ENCODE peak calls at places on chromosomes 16 and 17, in ten cellular contexts. G, Q, V, U, Y, F, M, H, C and Z are unnamed samples.

GRCh38 chr17:7238418-7239090 is 703 bp downstream of the PHF23 start:
- DNase-seq in Q (peak), U (no peak), Y (no peak), M (peak), F (no peak), G (no peak), C (no peak), H (no peak), V (peak), Z (no peak)

GRCh38 chr17:30333503-30334240 is at the start of gene TMIGD1:
- DNase-seq in Q (peak), G (no peak), U (no peak), C (no peak), Y (no peak), M (no peak), H (no peak), F (no peak), V (no peak), Z (no peak)

GRCh38 chr16:81632392-81633146 is 146.5 kb upstream of the PLCG2 start:
- DNase-seq in H (peak), F (peak), Q (peak), Y (peak), M (peak), V (peak), G (no peak), C (no peak), U (no peak), Z (peak)

GRCh38 chr17:7191571-7192270 is 12.6 kb upstream of the ASGR1 start:
- DNase-seq in Y (no peak), F (no peak), M (no peak), U (no peak), H (no peak), V (peak), C (peak), G (no peak), Q (peak), Z (peak)

GRCh38 chr17:47789611-47790520 is 31.7 kb downstream of the OSBPL7 start:
- DNase-seq in F (peak), V (peak), Q (peak), G (peak), C (peak), U (no peak), M (peak), Y (peak), H (no peak), Z (peak)

GRCh38 chr17:82983510-82984248 is 95.7 kb upstream of the METRNL start:
- DNase-seq in F (no peak), H (no peak), G (no peak), Y (no peak), Q (no peak), M (no peak), U (no peak), C (no peak), V (no peak), Z (no peak)

GRCh38 chr17:27974531-27975145 is 67.8 kb upstream of the NLK start:
- DNase-seq in C (no peak), F (no peak), Y (no peak), G (no peak), Q (no peak), V (no peak), M (no peak), U (no peak), H (no peak), Z (no peak)

GRCh38 chr17:32287804-32288511 is 22.3 kb downstream of the RHBDL3 start:
- DNase-seq in U (no peak), Q (no peak), H (no peak), V (no peak), Y (no peak), F (no peak), M (no peak), C (no peak), G (no peak), Z (no peak)

GRCh38 chr16:31008154-31008950 is 2.1 kb downstream of the STX1B start:
- DNase-seq in Q (no peak), U (no peak), C (no peak), V (no peak), G (no peak), H (no peak), Y (no peak), F (no peak), M (no peak), Z (peak)

GRCh38 chr17:50350733-50351132 is 4.8 kb downstream of the XYLT2 start:
- DNase-seq in Q (no peak), G (no peak), Y (no peak), H (no peak), F (no peak), U (no peak), V (no peak), M (no peak), C (no peak), Z (no peak)

GRCh38 chr16:68105611-68106010 is 20.4 kb downstream of the NFATC3 start:
- DNase-seq in F (no peak), H (no peak), Y (no peak), M (no peak), Q (no peak), V (no peak), G (no peak), C (no peak), U (no peak), Z (no peak)

GRCh38 chr17:17732892-17733670 is 51.8 kb downstream of the RAI1 start:
- DNase-seq in V (peak), Q (no peak), Y (no peak), C (no peak), U (no peak), M (no peak), G (peak), F (no peak), H (no peak), Z (peak)

GRCh38 chr17:79836952-79837887 is 2.0 kb downstream of the CBX4 start:
- DNase-seq in G (peak), Q (peak), Y (no peak), M (peak), U (no peak), C (peak), F (peak), H (peak), V (peak), Z (peak)

GRCh38 chr16:47018223-47018891 is 44.9 kb upstream of the DNAJA2 start:
- DNase-seq in V (peak), U (no peak), M (no peak), C (peak), F (peak), Q (peak), H (peak), G (peak), Y (peak), Z (peak)

GRCh38 chr17:60439501-60439900 is 17.2 kb downstream of the CHCT1 start:
- DNase-seq in V (peak), Y (no peak), C (no peak), H (no peak), F (peak), G (peak), M (no peak), U (no peak), Q (no peak), Z (no peak)

GRCh38 chr17:40015005-40015997 is at the start of gene CSF3:
- DNase-seq in G (peak), U (no peak), M (peak), H (no peak), V (peak), C (no peak), Q (no peak), Y (no peak), F (peak), Z (peak)

GRCh38 chr17:57954421-57955182 is 610 bp downstream of the CUEDC1 start:
- DNase-seq in M (peak), Q (peak), Y (no peak), G (peak), U (no peak), H (no peak), V (peak), C (peak), F (peak), Z (peak)

GRCh38 chr16:4059969-4060368 is 56.3 kb downstream of the ADCY9 start:
- DNase-seq in G (no peak), U (no peak), F (peak), Y (no peak), H (no peak), C (no peak), M (no peak), V (peak), Q (no peak), Z (no peak)

GRCh38 chr16:24670623-24671454 is 58.6 kb upstream of the TNRC6A start:
- DNase-seq in F (peak), C (peak), U (no peak), V (peak), Y (no peak), M (no peak), Q (no peak), G (peak), H (no peak), Z (peak)

GRCh38 chr17:60534010-60534555 is 8.0 kb upstream of the APPBP2 start:
- DNase-seq in M (no peak), C (no peak), Q (no peak), Y (no peak), H (no peak), V (no peak), F (peak), G (no peak), U (no peak), Z (peak)

GRCh38 chr17:67200727-67201301 is 44.2 kb downstream of the HELZ start:
- DNase-seq in F (no peak), Y (no peak), Q (peak), C (no peak), V (no peak), H (no peak), M (no peak), U (no peak), G (no peak), Z (peak)

GRCh38 chr16:28538733-28539596 is at the start of gene NUPR1:
- DNase-seq in C (no peak), Q (peak), M (peak), V (peak), U (peak), F (peak), G (peak), H (peak), Y (no peak), Z (peak)

GRCh38 chr16:48125888-48126287 is 29.9 kb downstream of the ABCC12 start:
- DNase-seq in Q (no peak), C (no peak), M (no peak), U (no peak), V (no peak), F (no peak), Y (no peak), H (no peak), G (no peak), Z (no peak)

GRCh38 chr16:89246903-89247733 is 29.6 kb downstream of the ZNF778 start:
- DNase-seq in H (peak), U (no peak), G (peak), Q (peak), F (peak), C (peak), V (peak), M (peak), Y (peak), Z (peak)

GRCh38 chr16:49021136-49021535 is 260.5 kb downstream of the CBLN1 start:
- DNase-seq in F (peak), H (no peak), U (peak), Q (peak), V (peak), C (no peak), G (peak), Y (no peak), M (no peak), Z (peak)

GRCh38 chr16:18059089-18059488 is 277.4 kb downstream of the NPIPA8 start:
- DNase-seq in H (no peak), Y (no peak), G (no peak), V (no peak), C (no peak), Q (no peak), F (no peak), U (no peak), M (no peak), Z (no peak)

GRCh38 chr17:28498652-28499365 is 7.3 kb upstream of the FOXN1 start:
- DNase-seq in U (no peak), C (no peak), V (no peak), Q (no peak), H (no peak), Y (no peak), F (no peak), G (no peak), M (no peak), Z (no peak)

GRCh38 chr17:26962255-26963162 is 331.4 kb upstream of the WSB1 start:
- DNase-seq in Y (no peak), H (no peak), U (no peak), M (peak), V (no peak), F (no peak), G (no peak), C (no peak), Q (no peak), Z (no peak)

GRCh38 chr17:82217530-82218204 is 5.0 kb upstream of the CCDC57 start:
- DNase-seq in Y (no peak), C (no peak), Q (no peak), H (no peak), M (peak), G (peak), F (peak), U (peak), V (peak), Z (peak)

GRCh38 chr17:7478276-7479138 is 924 bp downstream of the ZBTB4 start:
- DNase-seq in Q (peak), Y (peak), C (no peak), F (peak), G (peak), V (peak), M (peak), H (no peak), U (no peak), Z (peak)

GRCh38 chr17:10622610-10623485 is 34.3 kb downstream of the MYH3 start:
- DNase-seq in F (no peak), C (no peak), Q (peak), G (no peak), Y (no peak), H (peak), U (no peak), M (no peak), V (no peak), Z (no peak)

GRCh38 chr17:10621397-10621796 is 35.7 kb downstream of the MYH3 start:
- DNase-seq in V (no peak), Y (no peak), G (peak), U (no peak), Q (no peak), C (no peak), F (no peak), M (no peak), H (no peak), Z (no peak)

GRCh38 chr17:10626378-10626777 is 30.7 kb downstream of the MYH3 start:
- DNase-seq in Q (no peak), U (no peak), C (no peak), G (no peak), H (no peak), F (no peak), V (no peak), M (no peak), Y (no peak), Z (no peak)

GRCh38 chr17:10623786-10624338 is 33.2 kb downstream of the MYH3 start:
- DNase-seq in G (no peak), F (no peak), Y (no peak), Q (no peak), C (no peak), U (no peak), V (no peak), M (no peak), H (no peak), Z (no peak)

DNA sequence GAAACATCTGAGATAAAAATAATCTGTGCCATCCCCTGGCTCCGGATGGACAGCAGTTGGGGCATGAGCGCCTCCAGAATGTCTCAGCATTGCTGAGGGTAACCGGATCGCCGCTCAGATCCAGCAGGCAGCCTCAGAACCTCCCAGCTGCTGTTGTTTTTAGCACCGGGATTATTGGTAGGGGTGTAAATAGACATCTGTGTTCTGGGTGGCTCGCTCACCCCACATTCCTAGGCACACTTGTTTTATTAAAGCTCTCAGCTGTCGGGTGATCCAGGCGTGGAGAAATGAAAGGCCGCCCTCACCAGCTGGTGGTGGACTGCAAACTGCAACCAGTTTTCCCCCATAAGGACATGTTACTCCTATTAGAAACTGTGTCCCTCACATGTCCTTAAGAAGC is 32.1 kb downstream of the MYH3 start:
- DNase-seq in C (no peak), G (no peak), F (no peak), U (no peak), V (no peak), H (no peak), M (no peak), Y (no peak), Q (no peak), Z (no peak)
- TF ChIP-seq CTCF in C (no peak), G (no peak), F (no peak), U (no peak), V (no peak), H (no peak), M (no peak), Y (no peak), Q (no peak), Z (no peak)

GRCh38 chr16:13898233-13898632 is 21.7 kb upstream of the ERCC4 start:
- DNase-seq in H (no peak), Y (no peak), Q (no peak), G (no peak), F (no peak), M (no peak), V (no peak), C (no peak), U (no peak), Z (no peak)
- TF ChIP-seq CTCF in H (no peak), Y (no peak), Q (no peak), G (no peak), F (no peak), M (no peak), V (no peak), C (no peak), U (no peak), Z (no peak)

GRCh38 chr16:29806096-29806579 is at the start of gene MAZ:
- DNase-seq in Y (no peak), G (no peak), M (peak), H (no peak), Q (peak), V (no peak), C (peak), U (no peak), F (peak), Z (peak)

GRCh38 chr16:29804455-29805231 is 1.7 kb upstream of the MAZ start:
- DNase-seq in V (peak), Q (no peak), G (peak), M (no peak), U (no peak), C (no peak), H (no peak), Y (no peak), F (no peak), Z (peak)

GRCh38 chr16:29804020-29804419 is 2.3 kb upstream of the MAZ start:
- DNase-seq in F (no peak), Q (no peak), U (no peak), C (no peak), Y (no peak), V (no peak), M (no peak), H (no peak), G (no peak), Z (no peak)

GRCh38 chr16:29806641-29807425 is 504 bp downstream of the MAZ start:
- DNase-seq in M (peak), C (peak), Q (peak), F (no peak), H (no peak), V (no peak), U (no peak), Y (no peak), G (no peak), Z (peak)

DNA sequence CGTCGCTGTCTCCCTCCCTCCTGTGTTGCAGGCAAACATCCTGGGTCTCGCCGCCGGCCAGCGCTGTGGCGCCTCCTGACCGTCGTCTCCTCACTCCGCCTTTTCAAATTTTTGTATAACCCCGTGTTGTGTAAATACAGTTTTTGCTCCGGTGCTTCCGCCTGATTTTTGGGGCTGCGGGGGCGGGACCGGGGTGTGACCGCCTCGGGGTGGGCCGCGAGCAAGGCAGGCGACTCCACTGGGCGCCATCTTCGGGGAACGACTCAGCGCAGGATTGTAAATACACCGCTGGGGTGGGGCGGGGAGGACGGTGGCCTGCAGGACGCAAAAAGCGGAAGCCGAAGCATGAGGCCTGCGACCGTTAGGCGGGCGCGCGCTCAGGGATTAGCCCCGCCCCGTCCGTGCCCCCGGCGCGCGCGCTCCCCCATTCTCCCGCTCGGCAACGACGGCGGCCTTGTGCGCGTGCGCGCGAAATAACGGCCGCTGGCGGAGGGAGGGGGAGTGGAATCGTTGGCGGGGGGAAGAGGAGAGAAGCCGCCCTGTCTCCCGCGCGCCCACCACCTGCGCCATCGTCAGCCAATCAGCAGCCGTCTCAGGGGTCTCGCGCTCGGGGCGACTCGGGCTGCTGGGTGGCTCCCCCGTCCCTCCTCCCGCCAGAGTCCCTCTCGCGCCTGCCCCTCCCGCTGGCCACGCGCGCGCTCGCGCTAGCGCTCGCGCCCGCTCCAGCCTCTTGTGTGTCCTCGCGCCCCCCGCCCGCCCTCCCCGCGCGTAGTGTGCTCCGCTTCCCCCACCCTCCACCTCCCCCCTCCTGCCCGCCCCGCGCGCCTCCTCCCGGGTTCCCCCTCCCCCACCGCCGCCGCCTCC is 865 bp upstream of the MAZ start:
- DNase-seq in U (peak), H (peak), G (peak), C (peak), Q (peak), V (peak), Y (peak), F (peak), M (peak), Z (peak)
- TF ChIP-seq CTCF in U (no peak), H (no peak), G (no peak), C (peak), Q (no peak), V (no peak), Y (no peak), F (no peak), M (no peak), Z (no peak)

GRCh38 chr17:37609170-37610040 is at the start of gene SYNRG:
- DNase-seq in H (peak), F (peak), V (peak), Y (peak), G (peak), Q (peak), U (peak), C (peak), M (peak), Z (peak)
- TF ChIP-seq CTCF in H (peak), F (peak), V (peak), Y (peak), G (peak), Q (peak), U (peak), C (peak), M (peak), Z (no peak)

DNA sequence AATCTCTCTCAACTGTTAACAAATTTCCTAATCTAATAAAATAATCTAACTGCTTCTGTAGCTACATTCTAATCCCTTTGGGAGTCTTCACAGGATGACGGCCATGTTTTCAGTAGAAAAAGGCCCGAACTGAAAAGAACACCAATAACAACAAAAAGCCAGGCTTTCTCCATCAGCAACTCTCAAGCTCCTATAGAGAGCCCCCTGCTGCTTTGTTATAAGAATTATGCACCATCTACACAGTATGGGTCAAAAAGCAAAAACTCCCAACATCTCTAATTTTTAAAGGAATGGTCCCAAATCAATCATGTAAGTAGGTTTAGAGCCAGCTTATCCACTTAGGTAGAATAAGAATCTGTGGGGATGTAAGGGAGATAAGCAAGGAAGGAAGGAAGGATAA is 163.6 kb upstream of the C17orf78 start:
- DNase-seq in C (no peak), G (peak), Y (no peak), M (no peak), F (peak), U (no peak), V (peak), H (no peak), Q (no peak), Z (peak)
- TF ChIP-seq CTCF in C (no peak), G (peak), Y (no peak), M (no peak), F (peak), U (peak), V (peak), H (no peak), Q (no peak), Z (peak)